ENCODE peak calls at places on chromosomes 4 and X, in four cellular contexts. Z is K562, N is HepG2, Q is GM12878. E is an unnamed sample.

GRCh38 chr4:152273343-152273742 is 262.5 kb downstream of the FBXW7 start:
- DNase-seq in Z (no peak), N (no peak), Q (no peak), E (no peak)

GRCh38 chr4:82797591-82798081 is 960 bp downstream of the SCD5 start:
- DNase-seq in Z (no peak), N (no peak), Q (no peak), E (peak)

GRCh38 chr4:15882675-15883086 is 55.9 kb downstream of the FGFBP1 start:
- DNase-seq in Z (peak), N (peak), Q (peak), E (peak)

GRCh38 chr4:20262221-20262620 is 10.5 kb downstream of the SLIT2 start:
- DNase-seq in Z (no peak), N (no peak), Q (no peak), E (no peak)

GRCh38 chr4:127732623-127733199 is 2.5 kb downstream of the SLC25A31 start:
- DNase-seq in Z (no peak), N (peak), Q (peak), E (peak)

GRCh38 chrX:19174401-19175025 is 52.2 kb upstream of the ADGRG2 start:
- DNase-seq in Z (no peak), N (no peak), Q (no peak), E (peak)

GRCh38 chr4:11423465-11423864 is 5.2 kb downstream of the HS3ST1 start:
- DNase-seq in Z (no peak), N (no peak), Q (no peak), E (no peak)

GRCh38 chrX:81377329-81377728 is 175.4 kb downstream of the SH3BGRL start:
- DNase-seq in Z (peak), N (peak), Q (no peak), E (peak)

GRCh38 chr4:95068818-95069478 is 311.2 kb downstream of the BMPR1B start:
- DNase-seq in Z (no peak), N (no peak), Q (no peak), E (no peak)

DNA sequence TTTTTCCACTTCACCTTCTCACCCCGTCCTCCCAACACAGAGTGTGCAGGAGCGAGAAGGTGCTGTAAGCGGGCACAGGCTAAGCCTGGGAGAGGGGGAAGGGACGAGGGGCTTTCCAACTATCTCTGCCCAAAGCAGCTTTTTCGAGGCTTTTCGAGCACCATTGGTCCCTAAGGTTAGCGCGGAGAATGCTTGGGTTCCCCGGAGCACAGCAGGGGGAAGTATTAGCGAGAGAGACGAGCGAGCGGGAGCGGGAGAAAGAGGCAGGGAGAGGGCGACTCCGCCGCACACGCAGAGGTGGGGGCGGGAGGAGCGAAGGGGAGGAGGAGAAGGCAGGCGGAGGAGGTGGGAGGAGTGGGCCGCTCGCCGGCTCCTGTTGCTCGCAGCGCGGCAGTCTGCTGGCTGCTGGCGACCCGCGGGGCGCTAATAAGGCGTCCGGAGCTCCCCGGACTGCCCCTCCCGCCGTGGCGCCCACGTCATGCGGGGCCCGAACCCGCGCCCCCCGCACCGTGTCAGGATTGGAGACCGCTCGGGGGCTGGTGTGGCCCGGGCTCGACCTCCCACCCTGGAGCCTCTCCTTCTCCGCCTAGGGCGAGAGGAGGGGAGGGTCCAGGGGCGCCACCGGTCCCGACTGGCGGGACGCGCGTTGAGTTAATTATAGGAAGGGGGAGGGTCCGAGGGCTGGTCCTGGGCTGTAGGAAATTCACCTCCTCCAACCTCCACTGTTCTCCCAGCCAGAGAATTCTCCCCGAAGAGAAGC is at the start of gene ADAMTS3:
- DNase-seq in Z (peak), N (no peak), Q (no peak), E (peak)
- TF ChIP-seq SMC3 in Z (no peak), N (no peak), Q (no peak), E (no peak)

GRCh38 chr4:24611575-24611974 is 27.2 kb upstream of the DHX15 start:
- DNase-seq in Z (no peak), N (no peak), Q (no peak), E (no peak)
- TF ChIP-seq HDAC2 in Z (no peak), N (no peak), Q (no peak), E (no peak)

DNA sequence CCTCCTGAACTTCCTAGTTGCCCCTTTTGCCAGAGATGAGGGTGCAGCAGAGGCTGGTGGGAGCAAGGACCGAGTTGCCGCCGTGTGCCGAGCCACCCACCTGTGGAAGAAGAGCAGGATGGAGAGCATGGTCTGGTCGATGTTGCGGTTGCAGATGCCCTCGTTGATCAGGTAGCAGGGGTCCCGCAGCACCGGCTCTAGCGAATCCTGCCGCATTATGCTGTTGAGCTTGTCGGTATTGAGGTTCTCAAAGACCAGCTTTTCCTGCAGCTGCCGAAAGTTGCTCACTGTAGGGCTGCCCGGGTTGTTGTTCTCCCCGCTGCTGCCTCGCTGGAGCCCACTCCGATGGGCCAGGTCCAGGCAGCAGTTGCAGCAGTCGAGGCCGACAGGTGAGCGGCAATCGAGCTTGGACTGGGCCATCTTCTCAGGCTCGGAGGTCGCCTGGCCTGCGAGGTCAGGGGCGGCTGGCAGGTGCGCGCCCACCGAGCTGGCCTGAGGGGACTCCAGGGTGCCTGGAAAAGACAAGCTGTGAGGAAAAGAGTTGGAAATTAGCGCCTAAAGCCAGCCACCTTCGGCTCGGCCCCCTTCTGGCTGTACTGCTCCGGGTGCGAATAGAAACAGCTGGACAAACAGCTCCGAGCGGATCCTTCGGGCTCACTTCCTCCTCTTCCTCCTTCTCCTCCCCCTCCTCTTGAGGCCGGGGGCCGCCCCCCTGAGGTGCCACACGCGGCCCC is 420 bp downstream of the TSC22D3 start:
- DNase-seq in Z (no peak), N (no peak), Q (no peak), E (peak)
- TF ChIP-seq SMC3 in Z (no peak), N (no peak), Q (no peak), E (no peak)

GRCh38 chrX:16459008-16459407 is 190.9 kb upstream of the S100G start:
- DNase-seq in Z (no peak), N (no peak), Q (no peak), E (no peak)
- TF ChIP-seq HDAC2 in Z (no peak), N (no peak), Q (no peak), E (no peak)

DNA sequence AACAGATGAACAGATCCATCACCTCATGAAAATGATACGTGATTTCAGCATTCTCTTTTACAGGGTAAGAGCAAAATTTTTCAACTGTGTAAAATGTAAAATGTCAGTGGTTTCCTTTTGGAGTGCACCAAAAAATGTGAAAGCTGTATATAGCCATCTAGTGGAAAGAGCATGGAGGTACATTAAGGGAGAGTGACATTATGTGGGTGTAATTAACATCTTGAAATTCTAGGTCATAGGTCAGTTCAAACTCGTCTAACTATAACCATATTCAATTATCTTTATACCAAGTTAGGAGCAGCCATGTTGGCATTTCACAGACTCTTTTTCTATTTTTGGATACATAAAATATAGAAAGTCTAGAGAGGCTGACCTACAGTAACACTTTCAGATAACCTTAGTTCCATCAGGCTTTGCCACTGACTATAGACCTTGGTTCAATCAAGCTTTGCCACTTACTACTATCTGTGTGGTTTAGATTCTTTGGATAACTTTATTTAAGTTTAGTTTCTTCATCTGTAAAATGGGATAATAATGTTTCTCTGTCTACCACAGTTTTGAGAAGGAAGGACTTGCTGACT is 30.2 kb downstream of the NEIL3 start:
- DNase-seq in Z (no peak), N (peak), Q (peak), E (peak)
- TF ChIP-seq SMC3 in Z (no peak), N (peak), Q (peak), E (peak)

GRCh38 chrX:111445485-111445884 is 33.5 kb upstream of the DCX start:
- DNase-seq in Z (peak), N (peak), Q (no peak), E (peak)
- TF ChIP-seq HDAC2 in Z (no peak), N (no peak), Q (no peak), E (no peak)